ENCODE peak calls at places on chromosomes 12 and 14, in seven cellular contexts. One of them, this sample, is unnamed.

GRCh38 chr12:14514154-14514842 is 53.4 kb downstream of the PLBD1 start:
- DNase-seq in neural crest cell: no peak
- DNase-seq in HCT116: peak; percentile 71
- DNase-seq in chondrocyte: no peak
- DNase-seq in IMR-90: peak; percentile 21
- DNase-seq in left ventricle myocardium inferior: no peak
- DNase-seq in SK-N-SH: peak; percentile 8
- DNase-seq in this sample: no peak

GRCh38 chr14:79951572-79951971 is 259.7 kb downstream of the DIO2 start:
- DNase-seq in neural crest cell: no peak
- DNase-seq in HCT116: no peak
- DNase-seq in chondrocyte: no peak
- DNase-seq in IMR-90: no peak
- DNase-seq in left ventricle myocardium inferior: no peak
- DNase-seq in SK-N-SH: no peak
- DNase-seq in this sample: no peak

GRCh38 chr12:74957231-74957630 is 252.4 kb downstream of the KCNC2 start:
- DNase-seq in neural crest cell: no peak
- DNase-seq in HCT116: no peak
- DNase-seq in chondrocyte: no peak
- DNase-seq in IMR-90: no peak
- DNase-seq in left ventricle myocardium inferior: no peak
- DNase-seq in SK-N-SH: no peak
- DNase-seq in this sample: no peak

GRCh38 chr12:24851816-24852337 is 97.0 kb downstream of the BCAT1 start:
- DNase-seq in neural crest cell: no peak
- DNase-seq in HCT116: no peak
- DNase-seq in chondrocyte: no peak
- DNase-seq in IMR-90: no peak
- DNase-seq in left ventricle myocardium inferior: no peak
- DNase-seq in SK-N-SH: no peak
- DNase-seq in this sample: no peak

GRCh38 chr14:80764496-80764895 is 177.0 kb downstream of the CEP128 start:
- DNase-seq in neural crest cell: no peak
- DNase-seq in HCT116: no peak
- DNase-seq in chondrocyte: no peak
- DNase-seq in IMR-90: peak; percentile 34
- DNase-seq in left ventricle myocardium inferior: no peak
- DNase-seq in SK-N-SH: no peak
- DNase-seq in this sample: no peak

GRCh38 chr14:36580856-36581831 is 1.3 kb downstream of the NKX2-8 start:
- DNase-seq in neural crest cell: no peak
- DNase-seq in HCT116: no peak
- DNase-seq in chondrocyte: peak; percentile 92
- DNase-seq in IMR-90: peak; percentile 16
- DNase-seq in left ventricle myocardium inferior: peak; percentile 13
- DNase-seq in SK-N-SH: peak; percentile 43
- DNase-seq in this sample: no peak

GRCh38 chr12:4828176-4828575 is 81.5 kb upstream of the KCNA1 start:
- DNase-seq in neural crest cell: no peak
- DNase-seq in HCT116: no peak
- DNase-seq in chondrocyte: no peak
- DNase-seq in IMR-90: no peak
- DNase-seq in left ventricle myocardium inferior: no peak
- DNase-seq in SK-N-SH: no peak
- DNase-seq in this sample: no peak

GRCh38 chr14:54803926-54804719 is 98.5 kb downstream of the GCH1 start:
- DNase-seq in neural crest cell: no peak
- DNase-seq in HCT116: no peak
- DNase-seq in chondrocyte: no peak
- DNase-seq in IMR-90: no peak
- DNase-seq in left ventricle myocardium inferior: no peak
- DNase-seq in SK-N-SH: no peak
- DNase-seq in this sample: no peak

GRCh38 chr12:57224973-57225679 is 4.4 kb upstream of the SHMT2 start:
- DNase-seq in neural crest cell: no peak
- DNase-seq in HCT116: no peak
- DNase-seq in chondrocyte: no peak
- DNase-seq in IMR-90: no peak
- DNase-seq in left ventricle myocardium inferior: peak; percentile 55
- DNase-seq in SK-N-SH: no peak
- DNase-seq in this sample: no peak

GRCh38 chr12:115297445-115297844 is 613.5 kb upstream of the TBX3 start:
- DNase-seq in neural crest cell: no peak
- DNase-seq in HCT116: no peak
- DNase-seq in chondrocyte: no peak
- DNase-seq in IMR-90: no peak
- DNase-seq in left ventricle myocardium inferior: no peak
- DNase-seq in SK-N-SH: no peak
- DNase-seq in this sample: no peak

GRCh38 chr12:131330106-131330820 is 376.6 kb downstream of the ADGRD1 start:
- DNase-seq in neural crest cell: no peak
- DNase-seq in HCT116: no peak
- DNase-seq in chondrocyte: no peak
- DNase-seq in IMR-90: no peak
- DNase-seq in left ventricle myocardium inferior: no peak
- DNase-seq in SK-N-SH: no peak
- DNase-seq in this sample: no peak

GRCh38 chr12:126219654-126220279 is 1154.5 kb downstream of the AACS start:
- DNase-seq in neural crest cell: no peak
- DNase-seq in HCT116: no peak
- DNase-seq in chondrocyte: no peak
- DNase-seq in IMR-90: no peak
- DNase-seq in left ventricle myocardium inferior: no peak
- DNase-seq in SK-N-SH: no peak
- DNase-seq in this sample: no peak

GRCh38 chr12:119440961-119441360 is 106.4 kb downstream of the CCDC60 start:
- DNase-seq in neural crest cell: no peak
- DNase-seq in HCT116: no peak
- DNase-seq in chondrocyte: no peak
- DNase-seq in IMR-90: no peak
- DNase-seq in left ventricle myocardium inferior: no peak
- DNase-seq in SK-N-SH: no peak
- DNase-seq in this sample: no peak

GRCh38 chr14:104927901-104928300 is 3.2 kb downstream of the PLD4 start:
- DNase-seq in neural crest cell: no peak
- DNase-seq in HCT116: no peak
- DNase-seq in chondrocyte: no peak
- DNase-seq in IMR-90: no peak
- DNase-seq in left ventricle myocardium inferior: peak; percentile 12
- DNase-seq in SK-N-SH: no peak
- DNase-seq in this sample: no peak

DNA sequence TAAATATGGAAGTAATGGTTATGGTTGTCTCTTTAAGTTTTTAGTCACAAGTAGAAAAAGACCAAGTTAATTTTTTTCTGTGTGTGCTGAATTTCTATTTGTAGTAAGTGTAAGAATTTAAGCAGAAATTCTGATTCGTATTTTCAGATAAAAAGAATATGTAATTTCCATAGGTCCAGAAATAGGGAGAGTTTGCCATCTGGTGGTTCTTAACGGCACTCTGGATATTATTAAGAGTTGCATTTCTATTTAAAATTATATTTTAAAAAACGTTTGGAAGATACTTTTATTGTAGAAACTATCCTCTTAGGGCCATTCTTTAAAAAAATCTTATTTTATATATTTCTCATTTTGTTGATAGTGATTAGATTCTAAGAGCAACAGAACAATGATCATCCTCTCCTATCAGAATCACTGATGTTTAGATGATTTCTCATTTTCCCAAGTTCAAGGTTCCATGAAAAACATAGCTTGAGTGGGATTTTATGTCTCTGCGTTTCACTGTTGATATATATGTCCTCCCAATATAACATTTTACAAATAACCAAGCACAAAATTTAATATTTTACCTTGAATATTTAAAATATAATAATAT is 88.3 kb downstream of the LRRK2 start:
- DNase-seq in neural crest cell: no peak
- DNase-seq in HCT116: no peak
- DNase-seq in chondrocyte: no peak
- DNase-seq in IMR-90: peak; percentile 31
- DNase-seq in left ventricle myocardium inferior: no peak
- DNase-seq in SK-N-SH: peak; percentile 14
- DNase-seq in this sample: no peak
- TF ChIP-seq CTCF in neural crest cell: peak; percentile 76
- TF ChIP-seq CTCF in HCT116: peak; percentile 64
- TF ChIP-seq CTCF in chondrocyte: peak; percentile 87
- TF ChIP-seq CTCF in IMR-90: peak; percentile 77
- TF ChIP-seq CTCF in left ventricle myocardium inferior: peak; percentile 44
- TF ChIP-seq CTCF in SK-N-SH: peak; percentile 60
- TF ChIP-seq CTCF in this sample: no peak

GRCh38 chr14:63642656-63643382 is 1.1 kb upstream of the WDR89 start:
- DNase-seq in neural crest cell: no peak
- DNase-seq in HCT116: no peak
- DNase-seq in chondrocyte: no peak
- DNase-seq in IMR-90: no peak
- DNase-seq in left ventricle myocardium inferior: no peak
- DNase-seq in SK-N-SH: no peak
- DNase-seq in this sample: no peak

GRCh38 chr14:63644741-63645140 is 3.1 kb upstream of the WDR89 start:
- DNase-seq in neural crest cell: no peak
- DNase-seq in HCT116: no peak
- DNase-seq in chondrocyte: no peak
- DNase-seq in IMR-90: no peak
- DNase-seq in left ventricle myocardium inferior: no peak
- DNase-seq in SK-N-SH: no peak
- DNase-seq in this sample: no peak

GRCh38 chr14:63642229-63642611 is 549 bp upstream of the WDR89 start:
- DNase-seq in neural crest cell: no peak
- DNase-seq in HCT116: peak; percentile 92
- DNase-seq in chondrocyte: no peak
- DNase-seq in IMR-90: peak; percentile 96
- DNase-seq in left ventricle myocardium inferior: peak; percentile 62
- DNase-seq in SK-N-SH: peak; percentile 77
- DNase-seq in this sample: peak; percentile 39

DNA sequence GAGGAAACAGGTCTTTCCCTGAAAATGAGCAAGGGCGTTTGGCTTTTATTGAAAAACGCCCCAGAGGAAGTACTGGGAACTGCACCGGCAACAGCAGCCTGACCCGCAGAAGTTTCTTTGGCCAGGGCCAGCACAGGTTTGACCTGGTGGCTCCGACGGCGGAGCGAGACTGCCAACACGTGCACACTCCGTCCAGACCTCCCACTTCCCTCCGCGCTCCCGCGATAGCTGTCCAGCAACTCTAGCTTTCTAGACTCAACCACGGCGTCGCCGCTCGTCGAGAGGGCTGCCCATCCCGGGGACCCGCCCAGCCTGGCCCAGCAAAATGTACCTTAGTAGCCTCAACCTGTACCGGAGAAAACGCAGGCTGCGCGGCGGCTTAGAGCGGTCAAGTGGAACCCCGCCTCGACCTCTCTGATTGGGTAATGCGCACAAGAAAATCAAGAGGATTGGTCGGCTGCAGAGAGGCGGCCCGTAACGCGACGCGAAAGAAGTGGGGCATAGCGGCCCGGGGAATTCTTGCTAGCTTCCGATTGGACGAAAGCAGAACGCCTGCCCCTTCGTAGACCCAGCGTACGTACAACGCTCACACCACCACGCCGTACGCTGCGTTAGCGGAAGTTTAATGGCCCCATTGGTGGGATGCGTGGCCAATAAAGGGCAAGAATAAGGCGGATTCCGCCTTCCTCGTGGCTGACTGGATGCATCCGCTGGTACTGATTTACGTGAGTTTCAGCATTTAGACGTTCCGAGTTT is at the start of gene WDR89:
- DNase-seq in neural crest cell: peak; percentile 86
- DNase-seq in HCT116: peak; percentile 98
- DNase-seq in chondrocyte: peak; percentile 99
- DNase-seq in IMR-90: peak; percentile 100
- DNase-seq in left ventricle myocardium inferior: peak; percentile 96
- DNase-seq in SK-N-SH: peak; percentile 87
- DNase-seq in this sample: peak; percentile 76
- TF ChIP-seq CTCF in neural crest cell: peak; percentile 83
- TF ChIP-seq CTCF in HCT116: peak; percentile 17
- TF ChIP-seq CTCF in chondrocyte: peak; percentile 83
- TF ChIP-seq CTCF in IMR-90: peak; percentile 66
- TF ChIP-seq CTCF in left ventricle myocardium inferior: peak; percentile 79
- TF ChIP-seq CTCF in SK-N-SH: peak; percentile 69
- TF ChIP-seq CTCF in this sample: peak; percentile 74

GRCh38 chr12:45494279-45494678 is 235.2 kb upstream of the ARID2 start:
- DNase-seq in neural crest cell: no peak
- DNase-seq in HCT116: no peak
- DNase-seq in chondrocyte: no peak
- DNase-seq in IMR-90: no peak
- DNase-seq in left ventricle myocardium inferior: no peak
- DNase-seq in SK-N-SH: no peak
- DNase-seq in this sample: no peak

GRCh38 chr12:45490232-45490881 is 239.1 kb upstream of the ARID2 start:
- DNase-seq in neural crest cell: no peak
- DNase-seq in HCT116: no peak
- DNase-seq in chondrocyte: no peak
- DNase-seq in IMR-90: no peak
- DNase-seq in left ventricle myocardium inferior: no peak
- DNase-seq in SK-N-SH: no peak
- DNase-seq in this sample: no peak
- TF ChIP-seq CTCF in neural crest cell: peak; percentile 24
- TF ChIP-seq CTCF in HCT116: no peak
- TF ChIP-seq CTCF in chondrocyte: peak; percentile 52
- TF ChIP-seq CTCF in IMR-90: no peak
- TF ChIP-seq CTCF in left ventricle myocardium inferior: no peak
- TF ChIP-seq CTCF in SK-N-SH: no peak
- TF ChIP-seq CTCF in this sample: no peak

GRCh38 chr14:59630281-59630963 is 53.8 kb upstream of the CCDC175 start:
- DNase-seq in neural crest cell: peak; percentile 25
- DNase-seq in HCT116: no peak
- DNase-seq in chondrocyte: no peak
- DNase-seq in IMR-90: no peak
- DNase-seq in left ventricle myocardium inferior: no peak
- DNase-seq in SK-N-SH: peak; percentile 89
- DNase-seq in this sample: no peak

GRCh38 chr14:59631237-59631636 is 54.6 kb upstream of the CCDC175 start:
- DNase-seq in neural crest cell: no peak
- DNase-seq in HCT116: no peak
- DNase-seq in chondrocyte: no peak
- DNase-seq in IMR-90: no peak
- DNase-seq in left ventricle myocardium inferior: no peak
- DNase-seq in SK-N-SH: peak; percentile 39
- DNase-seq in this sample: no peak

GRCh38 chr14:59629384-59630158 is 53.0 kb upstream of the CCDC175 start:
- DNase-seq in neural crest cell: no peak
- DNase-seq in HCT116: no peak
- DNase-seq in chondrocyte: no peak
- DNase-seq in IMR-90: no peak
- DNase-seq in left ventricle myocardium inferior: no peak
- DNase-seq in SK-N-SH: peak; percentile 45
- DNase-seq in this sample: no peak

GRCh38 chr14:59634617-59635016 is 58.0 kb upstream of the CCDC175 start:
- DNase-seq in neural crest cell: no peak
- DNase-seq in HCT116: no peak
- DNase-seq in chondrocyte: no peak
- DNase-seq in IMR-90: no peak
- DNase-seq in left ventricle myocardium inferior: no peak
- DNase-seq in SK-N-SH: no peak
- DNase-seq in this sample: no peak

GRCh38 chr14:59632381-59632780 is 55.8 kb upstream of the CCDC175 start:
- DNase-seq in neural crest cell: peak; percentile 35
- DNase-seq in HCT116: peak; percentile 33
- DNase-seq in chondrocyte: no peak
- DNase-seq in IMR-90: peak; percentile 6
- DNase-seq in left ventricle myocardium inferior: no peak
- DNase-seq in SK-N-SH: peak; percentile 58
- DNase-seq in this sample: no peak
- TF ChIP-seq CTCF in neural crest cell: peak; percentile 65
- TF ChIP-seq CTCF in HCT116: peak; percentile 75
- TF ChIP-seq CTCF in chondrocyte: peak; percentile 82
- TF ChIP-seq CTCF in IMR-90: peak; percentile 38
- TF ChIP-seq CTCF in left ventricle myocardium inferior: peak; percentile 27
- TF ChIP-seq CTCF in SK-N-SH: peak; percentile 67
- TF ChIP-seq CTCF in this sample: no peak

This sample was measured in omental fat pad.